ENCODE peak calls at places on chromosomes 4 and X, in five cellular contexts. K, R, L, F and A are unnamed samples.
A peak's percentile ranks its signal among the peaks of the same experiment; 100 is the strongest.

GRCh38 chr4:37837446-37837845 is 11.0 kb downstream of the PGM2 start:
- DNase-seq in K (no peak), F (peak; percentile 35), R (no peak), L (peak; percentile 83), A (no peak)

GRCh38 chr4:61431131-61431530 is 231.0 kb downstream of the ADGRL3 start:
- DNase-seq in R (no peak), F (no peak), K (no peak), L (no peak), A (no peak)

GRCh38 chr4:189092596-189092995 is 848.1 kb upstream of the FRG1 start:
- DNase-seq in K (no peak), R (no peak), F (peak; percentile 12), L (peak; percentile 55), A (no peak)

GRCh38 chr4:109967798-109968520 is 55.3 kb downstream of the EGF start:
- DNase-seq in L (no peak), K (no peak), F (no peak), R (no peak), A (no peak)

GRCh38 chr4:11729548-11729947 is 300.9 kb upstream of the HS3ST1 start:
- DNase-seq in F (no peak), L (no peak), R (no peak), K (no peak), A (no peak)

GRCh38 chr4:124514588-124514987 is 197.9 kb downstream of the ANKRD50 start:
- DNase-seq in F (no peak), K (no peak), R (no peak), L (no peak), A (no peak)

GRCh38 chrX:118199997-118200396 is 83.4 kb upstream of the KLHL13 start:
- DNase-seq in R (no peak), F (no peak), K (no peak), L (no peak), A (no peak)

GRCh38 chr4:5524900-5525299 is 183.5 kb downstream of the EVC2 start:
- DNase-seq in F (no peak), K (no peak), L (peak; percentile 12), R (no peak), A (no peak)

GRCh38 chr4:120554086-120554485 is 368.4 kb downstream of the PRDM5 start:
- DNase-seq in R (no peak), L (no peak), F (no peak), K (no peak), A (no peak)

GRCh38 chr4:57214654-57215411 is 104.6 kb upstream of the IGFBP7 start:
- DNase-seq in R (no peak), K (no peak), L (no peak), F (no peak), A (no peak)

GRCh38 chr4:184750926-184751584 is 17.2 kb upstream of the CENPU start:
- DNase-seq in K (no peak), R (no peak), L (no peak), F (no peak), A (no peak)

GRCh38 chr4:5120468-5120867 is 69.2 kb downstream of the STK32B start:
- DNase-seq in F (no peak), R (no peak), L (no peak), K (no peak), A (no peak)

GRCh38 chrX:73940893-73941470 is 363.0 kb upstream of the ZCCHC13 start:
- DNase-seq in R (no peak), K (no peak), L (no peak), F (no peak), A (no peak)

GRCh38 chr4:144575181-144575580 is 70.8 kb upstream of the HHIP start:
- DNase-seq in R (no peak), K (no peak), L (peak; percentile 21), F (no peak), A (no peak)

GRCh38 chr4:155667538-155668511 is 1.2 kb downstream of the GUCY1A1 start:
- DNase-seq in L (peak; percentile 22), R (no peak), K (peak; percentile 53), F (no peak), A (peak; percentile 61)

GRCh38 chr4:148273501-148273986 is 168.7 kb downstream of the NR3C2 start:
- DNase-seq in K (peak; percentile 65), L (peak; percentile 14), R (peak; percentile 75), F (no peak), A (no peak)

GRCh38 chr4:62548765-62549164 is 1348.6 kb downstream of the ADGRL3 start:
- DNase-seq in R (no peak), F (no peak), L (no peak), K (no peak), A (no peak)
- H3K4me1 ChIP-seq in R (no peaks in the 10 kb centered on the region), F (no peaks in the 10 kb centered on the region), L (no peaks in the 10 kb centered on the region), K (no peaks in the 10 kb centered on the region), A (no peaks in the 10 kb centered on the region)

DNA sequence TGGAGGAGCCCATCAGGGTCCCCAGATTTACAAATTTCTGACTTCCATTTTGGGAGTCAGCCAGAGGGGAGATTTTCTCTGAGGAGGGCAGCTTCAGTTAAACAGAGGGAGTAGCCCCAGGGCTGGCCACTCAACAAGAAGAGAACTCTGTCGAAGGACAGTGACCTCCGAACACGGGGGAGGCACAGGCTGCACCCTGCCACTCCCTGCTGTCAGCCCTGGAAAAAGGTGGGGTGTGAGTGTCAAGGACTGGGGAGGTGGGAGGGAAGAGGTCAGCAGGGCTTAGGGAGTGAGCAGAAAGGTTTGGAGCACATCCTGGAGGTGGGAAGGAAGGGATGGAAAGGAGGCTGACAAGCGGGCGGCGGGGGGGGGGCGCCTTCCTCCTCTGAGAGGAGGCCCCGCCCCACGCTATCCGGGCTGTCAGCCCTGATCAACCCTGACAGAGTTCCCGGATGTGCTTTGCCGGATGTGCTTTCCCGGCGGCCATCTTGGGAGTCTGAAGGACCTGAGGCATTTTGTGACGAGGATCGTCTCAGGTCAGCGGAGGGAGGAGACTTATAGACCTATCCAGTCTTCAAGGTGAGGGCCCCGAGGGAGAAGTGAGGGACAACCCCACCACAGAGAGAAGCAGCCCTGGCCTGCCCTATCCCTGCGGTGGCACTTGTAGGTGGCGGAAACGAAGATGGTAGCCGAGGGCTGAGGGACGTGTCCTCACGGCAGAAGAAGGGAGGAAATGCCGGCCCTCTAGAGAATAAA is at the start of gene MAGEC1:
- DNase-seq in K (no peak), L (no peak), F (no peak), R (no peak), A (no peak)
- H3K27ac ChIP-seq in K (no peak within 1 kb of the TSS), L (no peak within 1 kb of the TSS), F (no peak within 1 kb of the TSS), R (no peak within 1 kb of the TSS), A (no peak within 1 kb of the TSS)

GRCh38 chr4:54098375-54098774 is 1.6 kb upstream of the GSX2 start:
- DNase-seq in F (no peak), L (no peak), R (no peak), K (no peak), A (no peak)
- H3K4me1 ChIP-seq in F (peaks cover 29% of the 10 kb centered on the region), L (no peaks in the 10 kb centered on the region), R (peaks cover 12% of the 10 kb centered on the region), K (peaks cover 23% of the 10 kb centered on the region), A (peaks cover 31% of the 10 kb centered on the region)

DNA sequence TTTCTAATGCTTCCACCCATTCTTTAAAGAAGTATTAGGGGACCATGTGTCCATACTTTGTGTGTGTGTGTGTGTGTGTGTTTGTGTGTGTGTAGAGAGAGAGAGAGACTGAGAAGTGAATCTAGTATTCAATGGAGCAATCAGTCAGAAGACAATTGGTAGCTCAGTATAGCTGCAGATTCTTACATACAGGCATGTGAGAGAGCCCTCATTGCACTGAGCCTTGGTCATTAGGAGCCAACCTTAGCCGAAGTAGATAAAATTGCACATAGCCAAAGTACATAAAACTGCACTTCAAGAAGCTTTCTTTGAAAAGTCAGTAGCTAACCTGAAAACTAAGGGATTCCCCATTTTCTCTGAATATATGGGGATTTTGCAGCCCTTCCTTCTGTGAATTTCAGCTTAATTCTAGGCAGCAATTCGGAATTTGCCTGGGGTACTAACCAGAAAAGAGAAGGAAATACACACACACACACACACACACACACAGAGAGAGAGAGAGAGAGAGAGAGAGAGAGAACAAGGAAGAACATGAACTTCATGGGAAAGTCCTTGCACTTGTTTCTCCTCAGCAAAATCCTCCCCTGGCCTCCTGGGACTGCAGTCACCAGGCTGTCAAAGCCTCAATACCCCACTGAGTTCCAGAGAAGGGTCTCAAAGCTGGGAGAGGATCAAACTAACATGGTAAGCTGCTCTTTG is 1.7 kb upstream of the PRDM8 start:
- DNase-seq in L (no peak), K (no peak), F (no peak), R (no peak), A (no peak)
- H3K27ac ChIP-seq in L (no peak overlapping the region), K (no peak overlapping the region), F (no peak overlapping the region), R (no peak overlapping the region), A (no peak overlapping the region)

GRCh38 chrX:23902419-23902818 is 5.3 kb downstream of the APOO start:
- DNase-seq in F (peak; percentile 50), L (peak; percentile 76), R (no peak), K (no peak), A (no peak)
- H3K4me1 ChIP-seq in F (peaks cover 24% of the 10 kb centered on the region), L (peaks cover 27% of the 10 kb centered on the region), R (peaks cover 3% of the 10 kb centered on the region), K (peaks cover 32% of the 10 kb centered on the region), A (peaks cover 18% of the 10 kb centered on the region)

DNA sequence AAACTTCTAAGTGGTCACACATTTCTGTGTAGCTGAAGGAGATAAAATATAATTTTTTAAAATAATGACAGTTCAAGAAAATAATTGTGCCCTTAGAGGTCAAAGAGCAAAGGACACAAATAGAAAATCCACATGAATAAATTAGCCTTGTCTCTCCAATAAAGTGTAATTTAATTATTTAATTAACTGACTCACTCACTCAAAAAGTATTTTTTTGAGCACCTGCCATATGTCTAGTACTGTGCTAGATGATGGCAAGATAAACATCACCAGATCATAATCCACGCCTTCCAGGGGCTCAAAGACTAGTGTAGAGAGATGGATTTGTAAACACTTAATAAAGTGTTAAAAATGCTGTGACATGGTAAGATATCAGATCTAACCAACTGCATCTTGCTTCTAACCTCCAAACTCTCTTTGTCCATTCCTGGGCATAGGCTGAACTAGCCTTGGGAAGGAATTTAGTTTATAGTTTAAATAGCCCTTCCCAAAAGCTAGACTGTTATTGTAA is 112.5 kb downstream of the SCLT1 start:
- DNase-seq in K (no peak), L (no peak), R (no peak), F (no peak), A (no peak)
- H3K27ac ChIP-seq in K (no peak overlapping the region), L (no peak overlapping the region), R (no peak overlapping the region), F (no peak overlapping the region), A (no peak overlapping the region)

GRCh38 chrX:106935175-106935574 is 15.0 kb downstream of the CLDN2 start:
- DNase-seq in F (no peak), K (no peak), L (peak; percentile 35), R (no peak), A (no peak)
- H3K4me1 ChIP-seq in F (no peaks in the 10 kb centered on the region), K (no peaks in the 10 kb centered on the region), L (no peaks in the 10 kb centered on the region), R (no peaks in the 10 kb centered on the region), A (no peaks in the 10 kb centered on the region)

GRCh38 chr4:169152104-169152503 is 118.7 kb downstream of the SH3RF1 start:
- DNase-seq in L (no peak), R (no peak), F (no peak), K (no peak), A (no peak)

GRCh38 chr4:169151671-169152070 is 119.1 kb downstream of the SH3RF1 start:
- DNase-seq in K (no peak), F (no peak), L (no peak), R (no peak), A (no peak)

GRCh38 chr4:169150806-169151205 is 120.0 kb downstream of the SH3RF1 start:
- DNase-seq in R (no peak), L (no peak), F (no peak), K (no peak), A (no peak)

GRCh38 chr4:169147217-169147616 is 123.5 kb downstream of the SH3RF1 start:
- DNase-seq in L (peak; percentile 45), K (no peak), R (no peak), F (no peak), A (no peak)

GRCh38 chr4:169148851-169149250 is 121.9 kb downstream of the SH3RF1 start:
- DNase-seq in F (no peak), L (no peak), K (no peak), R (no peak), A (no peak)
- H3K27ac ChIP-seq in F (no peak overlapping the region), L (no peak overlapping the region), K (no peak overlapping the region), R (no peak overlapping the region), A (no peak overlapping the region)